ENCODE peak calls at places on chromosomes 7 and 10, in eight cellular contexts. Z is tibial nerve, I is uterus, R is ovary, D is transverse colon, B is heart left ventricle, N is suprapubic skin, Q is Peyer's patch. G is an unnamed sample.

GRCh38 chr10:129323877-129324276 is 143.2 kb upstream of the MGMT start:
- DNase-seq in Z (no peak), I (no peak), R (no peak), D (no peak), B (no peak), N (no peak), Q (no peak), G (no peak)

GRCh38 chr10:123535386-123535785 is 130.8 kb upstream of the GPR26 start:
- DNase-seq in Z (no peak), I (no peak), R (no peak), D (no peak), B (peak; percentile 4), N (no peak), Q (no peak), G (no peak)

GRCh38 chr7:81002471-81002870 is 83.6 kb upstream of the SEMA3C start:
- DNase-seq in Z (no peak), I (no peak), R (no peak), D (no peak), B (no peak), N (no peak), Q (no peak), G (no peak)

GRCh38 chr7:25263292-25263691 is 35.0 kb upstream of the NPVF start:
- DNase-seq in Z (no peak), I (no peak), R (no peak), D (no peak), B (no peak), N (no peak), Q (no peak), G (no peak)

GRCh38 chr10:100346765-100347567 is at the start of gene SCD:
- DNase-seq in Z (peak; percentile 48), I (peak; percentile 70), R (peak; percentile 83), D (peak; percentile 77), B (peak; percentile 79), N (peak; percentile 89), Q (peak; percentile 83), G (peak; percentile 20)

GRCh38 chr10:126921974-126922525 is 16.8 kb downstream of the DOCK1 start:
- DNase-seq in Z (no peak), I (no peak), R (no peak), D (no peak), B (no peak), N (no peak), Q (no peak), G (no peak)

GRCh38 chr10:130189466-130190064 is 53.4 kb downstream of the GLRX3 start:
- DNase-seq in Z (no peak), I (no peak), R (peak; percentile 64), D (no peak), B (no peak), N (peak; percentile 78), Q (no peak), G (no peak)

GRCh38 chr7:140649566-140650205 is 9.1 kb upstream of the DENND2A start:
- DNase-seq in Z (no peak), I (no peak), R (peak; percentile 1), D (no peak), B (no peak), N (no peak), Q (no peak), G (no peak)

GRCh38 chr7:127039541-127039940 is 213.2 kb downstream of the GRM8 start:
- DNase-seq in Z (no peak), I (no peak), R (no peak), D (no peak), B (no peak), N (no peak), Q (no peak), G (no peak)

GRCh38 chr7:123797673-123798526 is 47.1 kb upstream of the HYAL4 start:
- DNase-seq in Z (no peak), I (no peak), R (no peak), D (no peak), B (no peak), N (no peak), Q (no peak), G (no peak)

GRCh38 chr7:129465080-129465479 is 30.8 kb downstream of the STRIP2 start:
- DNase-seq in Z (no peak), I (no peak), R (no peak), D (no peak), B (no peak), N (no peak), Q (no peak), G (no peak)
- H3K36me3 ChIP-seq in Z (no peaks in the 10 kb centered on the region), I (no peaks in the 10 kb centered on the region), R (no peaks in the 10 kb centered on the region), D (no peaks in the 10 kb centered on the region), B (peaks cover 10% of the 10 kb centered on the region), N (no peaks in the 10 kb centered on the region), Q (no peaks in the 10 kb centered on the region), G (no peaks in the 10 kb centered on the region)

DNA sequence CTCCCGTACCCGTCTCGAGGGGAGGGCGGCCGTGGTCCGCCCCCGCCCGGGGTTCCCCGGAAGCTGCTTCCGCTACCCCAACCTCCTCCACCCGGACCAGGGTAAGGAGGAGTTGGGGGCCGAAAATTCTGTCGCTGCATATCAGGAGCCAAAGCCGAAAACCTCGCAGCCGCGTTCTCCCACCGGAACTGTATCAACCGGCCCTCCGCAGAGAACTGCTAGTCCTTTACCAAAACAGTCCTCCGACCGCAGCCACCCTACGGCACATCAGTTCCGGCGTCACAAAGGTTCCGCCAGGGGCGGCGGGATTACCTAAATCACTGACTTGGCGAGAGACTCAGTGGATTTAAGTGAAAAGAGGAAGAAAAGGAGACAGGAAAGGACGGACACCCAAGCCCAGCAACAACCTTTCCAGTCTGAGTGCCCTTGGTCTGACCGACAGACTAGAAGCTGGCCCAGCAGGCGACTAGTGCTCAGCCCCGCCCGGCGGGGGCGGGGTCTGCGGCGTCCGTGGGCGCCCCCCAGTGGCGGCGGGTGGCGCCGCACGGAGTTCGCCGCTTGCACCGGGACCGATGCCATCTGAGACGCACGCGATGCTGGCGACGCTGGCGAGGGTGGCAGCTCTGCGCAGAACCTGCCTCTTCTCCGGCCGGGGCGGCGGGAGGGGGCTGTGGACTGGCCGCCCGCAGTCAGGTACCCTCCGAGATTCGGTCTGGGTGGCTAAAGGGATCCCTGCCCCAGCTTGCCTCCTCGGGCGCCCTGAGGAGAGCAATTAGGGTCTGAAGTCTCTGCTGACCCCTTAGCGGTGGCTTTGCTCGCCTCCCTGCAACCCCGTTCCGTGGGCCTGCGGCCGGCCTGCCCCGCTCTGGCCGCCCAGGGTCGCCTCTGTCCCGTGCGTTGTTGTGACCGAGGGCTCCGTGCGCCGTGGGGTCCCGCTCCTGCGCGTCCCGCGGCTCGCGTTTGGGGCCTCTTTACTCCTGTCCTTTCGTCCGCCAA is at the start of the genes MPLKIP and SUGCT:
- DNase-seq in Z (peak; percentile 75), I (peak; percentile 84), R (peak; percentile 86), D (peak; percentile 85), B (peak; percentile 87), N (peak; percentile 95), Q (peak; percentile 91), G (peak; percentile 60)
- TF ChIP-seq POLR2A in Z (no peak), I (peak; percentile 38), R (no peak), D (peak; percentile 78), B (no peak), N (peak; percentile 45), Q (peak; percentile 72), G (peak; percentile 38)

GRCh38 chr7:130256716-130257115 is 9.9 kb upstream of the CPA2 start:
- DNase-seq in Z (no peak), I (no peak), R (no peak), D (no peak), B (no peak), N (no peak), Q (no peak), G (no peak)
- H3K4me3 ChIP-seq in Z (no peak overlapping the region), I (no peak overlapping the region), R (no peak overlapping the region), D (no peak overlapping the region), B (no peak overlapping the region), N (no peak overlapping the region), Q (no peak overlapping the region), G (no peak overlapping the region)

GRCh38 chr10:27541728-27542285 is 37.7 kb downstream of the RAB18 start:
- DNase-seq in Z (no peak), I (no peak), R (no peak), D (no peak), B (no peak), N (no peak), Q (no peak), G (no peak)
- H3K36me3 ChIP-seq in Z (no peaks in the 10 kb centered on the region), I (no peaks in the 10 kb centered on the region), R (no peaks in the 10 kb centered on the region), D (peaks cover 20% of the 10 kb centered on the region), B (peaks cover 89% of the 10 kb centered on the region), N (peaks cover 26% of the 10 kb centered on the region), Q (peaks cover 21% of the 10 kb centered on the region), G (peaks cover 68% of the 10 kb centered on the region)

DNA sequence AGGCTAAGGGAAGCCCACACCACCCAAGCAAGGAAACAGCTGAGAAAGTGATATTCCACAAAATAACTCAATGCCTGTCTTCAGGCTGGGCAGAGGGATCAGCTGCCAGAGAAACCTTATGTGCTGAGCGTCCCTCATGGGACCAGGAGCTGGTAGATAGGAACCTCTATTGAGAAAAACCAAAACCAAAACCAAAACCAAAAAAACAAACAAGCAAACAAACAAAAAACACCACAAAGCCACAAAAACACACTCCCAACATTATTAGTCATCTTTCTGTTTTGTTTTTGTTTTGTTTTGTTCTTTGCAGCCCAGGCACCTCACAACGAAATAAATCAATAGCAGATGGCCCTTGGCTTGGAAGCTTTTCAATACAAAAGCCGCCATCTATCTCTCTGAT is 760.8 kb upstream of the CELF2 start:
- DNase-seq in Z (no peak), I (no peak), R (no peak), D (no peak), B (no peak), N (no peak), Q (no peak), G (no peak)
- TF ChIP-seq POLR2A in Z (no peak), I (no peak), R (no peak), D (no peak), B (no peak), N (no peak), Q (no peak), G (no peak)

DNA sequence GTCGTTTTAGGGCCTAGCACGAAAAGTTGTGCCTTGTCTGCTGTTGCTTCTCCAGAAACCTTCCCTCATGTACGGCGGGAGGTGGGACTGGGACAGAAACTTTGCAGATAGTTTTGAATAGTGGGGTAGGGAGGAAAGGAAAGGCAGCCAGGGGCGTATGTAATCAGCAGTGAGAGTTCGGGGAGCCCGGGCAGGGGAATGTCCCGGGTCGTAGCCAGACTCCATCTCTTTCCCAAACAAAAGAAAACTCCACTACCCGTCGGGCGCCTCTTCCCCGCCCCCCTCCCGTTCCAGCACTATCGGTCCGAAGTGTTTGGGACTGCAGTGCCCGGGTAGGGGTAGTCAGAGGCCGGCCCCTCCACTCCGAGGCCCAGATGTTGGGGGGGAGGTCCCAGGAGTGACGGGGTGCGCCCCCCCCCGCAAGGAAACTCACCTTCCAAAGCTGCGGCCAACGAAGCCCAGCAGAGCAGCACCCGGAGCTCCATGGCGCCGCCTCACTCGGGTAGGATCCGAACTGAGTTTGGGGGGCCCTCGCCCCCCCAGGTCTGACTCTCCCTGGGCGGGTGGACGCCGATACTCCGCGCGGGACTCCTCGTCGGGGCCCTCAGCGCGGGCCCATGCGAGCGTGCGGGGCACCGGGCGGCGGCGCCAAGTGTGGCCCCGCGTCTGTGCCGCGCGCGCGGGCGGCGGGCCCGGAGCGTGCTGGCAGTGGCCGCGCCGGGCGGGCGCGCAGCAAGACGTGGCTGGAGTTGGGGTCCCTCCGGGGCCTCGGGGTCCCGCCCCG is 585 bp downstream of the EPHB4 start:
- DNase-seq in Z (no peak), I (peak; percentile 51), R (peak; percentile 69), D (no peak), B (no peak), N (no peak), Q (no peak), G (no peak)
- H3K4me3 ChIP-seq in Z (peak overlapping the region; percentile 42), I (peak overlapping the region; percentile 54), R (peak overlapping the region; percentile 84), D (peak overlapping the region; percentile 77), B (peak overlapping the region; percentile 69), N (peak overlapping the region; percentile 85), Q (peak overlapping the region; percentile 51), G (peak overlapping the region; percentile 94)

G was measured in esophagus squamous epithelium.